ENCODE peak calls at places on chromosomes 11 and 22, in four cellular contexts. Z is activated T-helper 1 cell treated with anti-CD3 and anti-CD28 coated beads, Interleukin-12 subunit alpha, Interleukin-12 subunit beta, Interleukin-2, Interleukin-4 antibody, amounts not matched to agents 30 ng/mL and 10 ng/mL and 1 ng/mL, durations not matched to agents 14 hours and 24 hours and 36 hours; U is left cardiac atrium; A is brain microvascular endothelial cell. W is an unnamed sample.

GRCh38 chr22:22210375-22210774 is 34.2 kb upstream of the VPREB1 start:
- DNase-seq in Z (peak; percentile 62), U (no peak), A (peak; percentile 56), W (no peak)

GRCh38 chr11:61787928-61788491 is 4.4 kb downstream of the TMEM258 start:
- DNase-seq in Z (no peak), U (no peak), A (peak; percentile 59), W (peak; percentile 24)

GRCh38 chr11:57387284-57388030 is 3.0 kb downstream of the PRG2 start:
- DNase-seq in Z (no peak), U (no peak), A (no peak), W (no peak)

GRCh38 chr11:120985718-120986569 is 38.0 kb upstream of the TBCEL start:
- DNase-seq in Z (peak; percentile 30), U (peak; percentile 55), A (peak; percentile 9), W (no peak)

GRCh38 chr11:20336056-20336455 is 27.5 kb upstream of the HTATIP2 start:
- DNase-seq in Z (no peak), U (no peak), A (no peak), W (no peak)

GRCh38 chr22:42296381-42296853 is 26.0 kb upstream of the TCF20 start:
- DNase-seq in Z (no peak), U (peak; percentile 43), A (no peak), W (no peak)

GRCh38 chr11:61621917-61622585 is 41.2 kb upstream of the SYT7 start:
- DNase-seq in Z (no peak), U (no peak), A (no peak), W (no peak)

GRCh38 chr11:56197367-56197766 is 20.9 kb downstream of the OR5J2 start:
- DNase-seq in Z (no peak), U (no peak), A (no peak), W (no peak)

GRCh38 chr22:45769569-45770210 is 98.1 kb downstream of the ATXN10 start:
- DNase-seq in Z (no peak), U (no peak), A (no peak), W (no peak)

GRCh38 chr22:20268350-20269012 is 363 bp upstream of the RTN4R start:
- DNase-seq in Z (peak; percentile 45), U (peak; percentile 70), A (no peak), W (peak; percentile 16)

GRCh38 chr11:15965562-15966250 is 390.6 kb downstream of the SOX6 start:
- DNase-seq in Z (no peak), U (no peak), A (no peak), W (no peak)

GRCh38 chr11:115168229-115168671 is 336.0 kb downstream of the CADM1 start:
- DNase-seq in Z (no peak), U (peak; percentile 29), A (no peak), W (no peak)

GRCh38 chr11:14193644-14194043 is 165.3 kb downstream of the RRAS2 start:
- DNase-seq in Z (no peak), U (no peak), A (no peak), W (no peak)